ENCODE peak calls at places on chromosome 15, in five cellular contexts. Q is PC-3, X is HCT116, J is GM23248, A is OCI-LY7. R is an unnamed sample. For H3K9me2, the result is how much of the 10 kb centered on the place peaks cover.

GRCh38 chr15:75531041-75531450 is 48.1 kb downstream of the PTPN9 start:
- DNase-seq in A (no peak), J (peak), X (no peak), Q (peak), R (no peak)

GRCh38 chr15:74044267-74045110 is 37.9 kb downstream of the GOLGA6A start:
- DNase-seq in X (no peak), J (no peak), A (no peak), Q (no peak), R (no peak)

GRCh38 chr15:59329570-59330350 is 42.9 kb downstream of the MYO1E start:
- DNase-seq in X (peak), J (peak), Q (peak), A (no peak), R (no peak)

GRCh38 chr15:68730491-68731317 is 90.0 kb downstream of the ANP32A start:
- DNase-seq in A (peak), X (peak), J (peak), Q (peak), R (peak)

GRCh38 chr15:69704229-69704628 is 251.6 kb downstream of the RPLP1 start:
- DNase-seq in X (no peak), Q (no peak), A (no peak), J (peak), R (no peak)

GRCh38 chr15:90412356-90413194 is 24.5 kb downstream of the IQGAP1 start:
- DNase-seq in J (peak), X (peak), A (peak), Q (peak), R (no peak)

GRCh38 chr15:65034719-65035118 is 5.3 kb upstream of the MTFMT start:
- DNase-seq in Q (no peak), X (no peak), J (no peak), A (no peak), R (no peak)

GRCh38 chr15:78640840-78641733 is at the start of gene CHRNB4:
- DNase-seq in J (peak), Q (no peak), X (no peak), A (no peak), R (no peak)

GRCh38 chr15:48340111-48340510 is 8.9 kb downstream of the DUT start:
- DNase-seq in J (no peak), Q (no peak), A (no peak), X (no peak), R (no peak)
- H3K9me2 ChIP-seq in J (under half), Q (under half), A (under half), X (under half), R (under half)

DNA sequence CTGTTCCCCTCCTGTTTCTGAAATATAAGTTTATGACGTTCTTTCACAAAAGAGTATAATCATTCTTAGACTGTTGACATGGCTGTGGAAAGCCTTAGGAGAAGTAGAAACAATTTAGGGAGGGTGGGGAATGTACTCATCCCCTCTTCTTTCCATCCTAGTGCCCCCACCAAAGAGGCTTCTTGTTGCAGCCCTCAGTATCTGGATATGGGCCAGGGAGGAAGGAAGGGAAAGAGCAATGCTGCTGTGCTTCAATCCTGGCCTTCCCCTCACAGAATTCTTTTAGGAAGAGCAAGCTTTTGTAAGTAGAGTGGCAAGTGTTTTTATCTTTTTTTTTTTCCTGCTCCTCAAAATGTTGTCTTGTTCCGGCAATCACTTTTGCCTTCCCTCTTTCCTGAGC is 1.7 kb downstream of the INAFM2 start:
- DNase-seq in Q (no peak), X (no peak), A (no peak), J (peak), R (no peak)
- H3K4me3 ChIP-seq in Q (peak), X (no peak), A (no peak), J (peak), R (peak)

GRCh38 chr15:77480859-77481258 is 60.2 kb downstream of the HMG20A start:
- DNase-seq in J (no peak), X (no peak), Q (no peak), A (no peak), R (no peak)
- H3K9me2 ChIP-seq in J (under half), X (under half), Q (under half), A (under half), R (under half)

GRCh38 chr15:89409184-89409992 is 74.8 kb upstream of the POLG start:
- DNase-seq in Q (no peak), A (no peak), J (no peak), X (no peak), R (no peak)
- H3K4me3 ChIP-seq in Q (no peak), A (no peak), J (peak), X (no peak), R (no peak)

GRCh38 chr15:25909325-25909724 is 46.2 kb upstream of the ATP10A start:
- DNase-seq in Q (no peak), A (no peak), X (no peak), J (no peak), R (no peak)
- H3K9me2 ChIP-seq in Q (under half), A (under half), X (under half), J (under half), R (under half)